ENCODE peak calls at places on chromosome 13, in ten cellular contexts. D is CD4-positive, CD25-positive, alpha-beta regulatory T cell; W is left ventricle myocardium inferior; B is CD8-positive, alpha-beta memory T cell; A is activated T-cell treated with anti-CD3 and anti-CD28 coated beads for 24 hours; X is ovary; N is NAMALWA; Z is activated naive CD4-positive, alpha-beta T cell treated with anti-CD3 and anti-CD28 coated beads, Interleukin-2, amount 10 ng/mL, durations not matched to agents 7 days and 5 days; H is GM23248; S is NCI-H1092. R is an unnamed sample.

GRCh38 chr13:97403893-97404683 is 29.9 kb upstream of the RAP2A start:
- DNase-seq in D (no peak), W (no peak), B (no peak), A (no peak), X (no peak), N (no peak), Z (no peak), H (peak), S (no peak), R (no peak)

GRCh38 chr13:98706446-98707110 is 45.9 kb downstream of the SLC15A1 start:
- DNase-seq in D (no peak), W (no peak), B (no peak), A (no peak), X (no peak), N (no peak), Z (no peak), H (no peak), S (no peak), R (no peak)

GRCh38 chr13:40190656-40191100 is 475.8 kb downstream of the FOXO1 start:
- DNase-seq in D (peak), W (no peak), B (peak), A (peak), X (peak), N (peak), Z (peak), H (peak), S (no peak), R (peak)

GRCh38 chr13:43797869-43798268 is 11.1 kb upstream of the ENOX1 start:
- DNase-seq in D (no peak), W (no peak), B (no peak), A (no peak), X (no peak), N (no peak), Z (no peak), H (peak), S (no peak), R (no peak)

GRCh38 chr13:74200081-74200480 is 65.9 kb upstream of the KLF12 start:
- DNase-seq in D (no peak), W (no peak), B (no peak), A (no peak), X (no peak), N (no peak), Z (no peak), H (peak), S (no peak), R (no peak)

GRCh38 chr13:81078048-81078447 is 737.1 kb upstream of the SPRY2 start:
- DNase-seq in D (no peak), W (no peak), B (no peak), A (no peak), X (no peak), N (no peak), Z (no peak), H (no peak), S (no peak), R (no peak)

GRCh38 chr13:49933511-49933910 is 2.6 kb downstream of the SPRYD7 start:
- DNase-seq in D (no peak), W (no peak), B (no peak), A (no peak), X (no peak), N (no peak), Z (no peak), H (no peak), S (no peak), R (no peak)

GRCh38 chr13:46648166-46648607 is 95.2 kb downstream of the LRCH1 start:
- DNase-seq in D (no peak), W (no peak), B (no peak), A (no peak), X (no peak), N (peak), Z (peak), H (peak), S (no peak), R (peak)

GRCh38 chr13:106612688-106613087 is 44.8 kb upstream of the ARGLU1 start:
- DNase-seq in D (no peak), W (peak), B (no peak), A (no peak), X (peak), N (no peak), Z (no peak), H (peak), S (no peak), R (no peak)

GRCh38 chr13:29918845-29919244 is 68.4 kb upstream of the UBL3 start:
- DNase-seq in D (no peak), W (no peak), B (no peak), A (no peak), X (no peak), N (no peak), Z (no peak), H (peak), S (no peak), R (no peak)

GRCh38 chr13:40254394-40254793 is 412.0 kb downstream of the FOXO1 start:
- DNase-seq in D (no peak), W (no peak), B (no peak), A (no peak), X (no peak), N (no peak), Z (no peak), H (no peak), S (no peak), R (no peak)

GRCh38 chr13:44052843-44053607 is 173.3 kb downstream of the LACC1 start:
- DNase-seq in D (no peak), W (peak), B (no peak), A (no peak), X (peak), N (no peak), Z (no peak), H (peak), S (no peak), R (no peak)

GRCh38 chr13:19845758-19846157 is 17.7 kb downstream of the ZMYM5 start:
- DNase-seq in D (no peak), W (no peak), B (no peak), A (no peak), X (no peak), N (no peak), Z (no peak), H (peak), S (no peak), R (no peak)

GRCh38 chr13:53920916-53921315 is 892.3 kb downstream of the OLFM4 start:
- DNase-seq in D (no peak), W (no peak), B (no peak), A (no peak), X (no peak), N (no peak), Z (no peak), H (no peak), S (no peak), R (no peak)

GRCh38 chr13:94028234-94029145 is 451.0 kb downstream of the DCT start:
- DNase-seq in D (no peak), W (no peak), B (no peak), A (no peak), X (no peak), N (no peak), Z (no peak), H (no peak), S (no peak), R (no peak)

GRCh38 chr13:39765801-39766463 is 110.5 kb downstream of the COG6 start:
- DNase-seq in D (no peak), W (peak), B (no peak), A (no peak), X (peak), N (peak), Z (peak), H (peak), S (peak), R (peak)

GRCh38 chr13:35729926-35730627 is 253.6 kb upstream of the MAB21L1 start:
- DNase-seq in D (no peak), W (peak), B (no peak), A (no peak), X (no peak), N (no peak), Z (no peak), H (no peak), S (no peak), R (no peak)

GRCh38 chr13:53822136-53822535 is 793.5 kb downstream of the OLFM4 start:
- DNase-seq in D (no peak), W (no peak), B (no peak), A (no peak), X (no peak), N (no peak), Z (no peak), H (no peak), S (no peak), R (no peak)

GRCh38 chr13:23510544-23510916 is 59.7 kb upstream of the TNFRSF19 start:
- DNase-seq in D (no peak), W (no peak), B (no peak), A (no peak), X (no peak), N (no peak), Z (no peak), H (peak), S (no peak), R (no peak)

GRCh38 chr13:93180376-93180966 is 46.1 kb upstream of the GPC6 start:
- DNase-seq in D (no peak), W (no peak), B (no peak), A (no peak), X (no peak), N (no peak), Z (no peak), H (peak), S (no peak), R (no peak)

GRCh38 chr13:114096811-114097503 is 35.5 kb downstream of the RASA3 start:
- DNase-seq in D (no peak), W (no peak), B (no peak), A (no peak), X (no peak), N (no peak), Z (no peak), H (no peak), S (peak), R (no peak)

R was measured in OCI-LY7.